ENCODE peak calls at places on chromosome 9, in five cellular contexts. D is CD4-positive, alpha-beta T cell; G is D721Med; Z is hepatic stellate cell; U is LNCaP clone FGC. S is an unnamed sample.

GRCh38 chr9:14322211-14323082 is 8.5 kb upstream of the NFIB start:
- DNase-seq in D (peak), G (peak), U (peak), Z (peak), S (peak)

GRCh38 chr9:113519401-113520108 is 56.0 kb downstream of the RGS3 start:
- DNase-seq in G (no peak), U (no peak), Z (no peak), D (no peak), S (no peak)

GRCh38 chr9:37302277-37302676 is 120.2 kb upstream of the GRHPR start:
- DNase-seq in G (no peak), Z (no peak), D (peak), U (no peak), S (no peak)

GRCh38 chr9:128683340-128684064 is 5.5 kb upstream of the SET start:
- DNase-seq in U (no peak), G (no peak), Z (no peak), D (no peak), S (peak)

GRCh38 chr9:114311571-114312512 is 11.1 kb upstream of the ORM1 start:
- DNase-seq in D (no peak), U (no peak), G (no peak), Z (no peak), S (no peak)

GRCh38 chr9:35605336-35606137 is 475 bp downstream of the TESK1 start:
- DNase-seq in Z (peak), D (peak), G (no peak), U (no peak), S (peak)

GRCh38 chr9:128554155-128554862 is 1.9 kb downstream of the SPTAN1 start:
- DNase-seq in G (no peak), Z (peak), U (no peak), D (no peak), S (peak)

GRCh38 chr9:109699019-109699418 is 81.0 kb upstream of the PALM2AKAP2 start:
- DNase-seq in U (no peak), G (no peak), Z (no peak), D (no peak), S (no peak)

GRCh38 chr9:22005083-22005699 is 3.9 kb downstream of the CDKN2B start:
- DNase-seq in G (no peak), Z (no peak), U (no peak), D (no peak), S (no peak)

GRCh38 chr9:91948423-91949292 is 1.4 kb downstream of the ROR2 start:
- DNase-seq in G (no peak), U (peak), D (no peak), Z (peak), S (peak)

GRCh38 chr9:123225374-123225813 is 43.0 kb downstream of the STRBP start:
- DNase-seq in G (no peak), U (no peak), Z (peak), D (peak), S (peak)

GRCh38 chr9:115035872-115036612 is 81.9 kb downstream of the TNC start:
- DNase-seq in Z (peak), G (no peak), D (no peak), U (no peak), S (no peak)

GRCh38 chr9:116154334-116154975 is 864 bp downstream of the PAPPA start:
- DNase-seq in U (no peak), Z (peak), G (no peak), D (no peak), S (no peak)

GRCh38 chr9:6924149-6924548 is 166.4 kb downstream of the KDM4C start:
- DNase-seq in G (no peak), U (peak), D (no peak), Z (no peak), S (no peak)

GRCh38 chr9:13330396-13331004 is 51.0 kb upstream of the MPDZ start:
- DNase-seq in Z (no peak), G (no peak), U (no peak), D (no peak), S (no peak)

GRCh38 chr9:137372693-137373610 is 50.0 kb downstream of the EXD3 start:
- DNase-seq in Z (no peak), G (no peak), D (no peak), U (no peak), S (no peak)

GRCh38 chr9:133581553-133582343 is 27.4 kb downstream of the FAM163B start:
- DNase-seq in G (no peak), Z (no peak), D (no peak), U (no peak), S (no peak)